ENCODE peak calls at places on chromosomes 13 and 19, in four cellular contexts. Q is body of pancreas, L is adipocyte, I is cardiac muscle cell. O is an unnamed sample.

GRCh38 chr19:47305309-47305751 is 4.3 kb upstream of the C5AR1 start:
- DNase-seq in I (peak; percentile 89), L (peak; percentile 99), Q (peak; percentile 88), O (no peak)

GRCh38 chr13:112983428-112984196 is 14.6 kb downstream of the MCF2L start:
- DNase-seq in L (no peak), I (no peak), Q (no peak), O (no peak)

GRCh38 chr13:73299787-73300186 is 241.0 kb downstream of the KLF5 start:
- DNase-seq in L (peak; percentile 13), Q (no peak), I (peak; percentile 15), O (no peak)

GRCh38 chr13:52852444-52852843 is 4.0 kb upstream of the PCDH8 start:
- DNase-seq in L (no peak), I (no peak), Q (no peak), O (no peak)

GRCh38 chr19:18029617-18030338 is 21.8 kb downstream of the ARRDC2 start:
- DNase-seq in L (no peak), Q (peak; percentile 42), I (no peak), O (no peak)

GRCh38 chr13:39970177-39970846 is 314.9 kb downstream of the COG6 start:
- DNase-seq in I (no peak), L (no peak), Q (no peak), O (no peak)

GRCh38 chr19:53538378-53539109 is 599 bp downstream of the ZNF331 start:
- DNase-seq in L (no peak), Q (peak; percentile 24), I (no peak), O (no peak)

GRCh38 chr19:34432797-34433196 is 4.6 kb downstream of the UBA2 start:
- DNase-seq in L (no peak), Q (no peak), I (peak; percentile 3), O (no peak)

GRCh38 chr19:5903502-5904301 is at the start of gene NDUFA11:
- DNase-seq in I (peak; percentile 98), L (peak; percentile 98), Q (peak; percentile 99), O (peak; percentile 70)

GRCh38 chr13:93496985-93497673 is 270.5 kb downstream of the GPC6 start:
- DNase-seq in I (no peak), L (peak; percentile 25), Q (no peak), O (no peak)

GRCh38 chr13:29905845-29906244 is 55.4 kb upstream of the UBL3 start:
- DNase-seq in Q (no peak), I (peak; percentile 70), L (peak; percentile 81), O (no peak)

GRCh38 chr13:111006508-111007031 is 91.7 kb upstream of the ANKRD10 start:
- DNase-seq in Q (peak; percentile 72), I (peak; percentile 94), L (peak; percentile 68), O (no peak)

GRCh38 chr19:13146763-13147563 is 3.2 kb downstream of the STX10 start:
- DNase-seq in I (peak; percentile 61), L (no peak), Q (no peak), O (no peak)

GRCh38 chr19:7737215-7737614 is 5.3 kb upstream of the CLEC4G start:
- DNase-seq in L (no peak), Q (no peak), I (no peak), O (no peak)

GRCh38 chr13:29471551-29471950 is 123.9 kb downstream of the SLC7A1 start:
- DNase-seq in I (no peak), L (no peak), Q (no peak), O (no peak)

GRCh38 chr13:30905932-30906383 is at the start of gene MEDAG:
- DNase-seq in Q (peak; percentile 29), L (peak; percentile 50), I (peak; percentile 89), O (no peak)

GRCh38 chr13:27678306-27679040 is 56.8 kb downstream of the POLR1D start:
- DNase-seq in L (no peak), Q (no peak), I (no peak), O (no peak)

GRCh38 chr19:38264486-38265212 is at the start of gene SPINT2:
- DNase-seq in I (no peak), Q (no peak), L (no peak), O (no peak)

GRCh38 chr13:46698910-46699460 is 98.0 kb downstream of the ESD start:
- DNase-seq in Q (no peak), L (no peak), I (peak; percentile 62), O (no peak)

GRCh38 chr13:91025442-91025841 is 322.0 kb upstream of the MIR17HG start:
- DNase-seq in L (no peak), Q (no peak), I (no peak), O (no peak)

GRCh38 chr19:1063030-1063908 is 3.7 kb upstream of the ARHGAP45 start:
- DNase-seq in Q (no peak), L (no peak), I (no peak), O (no peak)

GRCh38 chr19:1066251-1066747 is 668 bp upstream of the ARHGAP45 start:
- DNase-seq in L (no peak), I (no peak), Q (no peak), O (no peak)

GRCh38 chr19:1063909-1064660 is 2.9 kb upstream of the ARHGAP45 start:
- DNase-seq in Q (no peak), L (no peak), I (no peak), O (no peak)

GRCh38 chr19:1065606-1066109 is 1.3 kb upstream of the ARHGAP45 start:
- DNase-seq in L (no peak), Q (no peak), I (no peak), O (peak; percentile 16)

GRCh38 chr19:1064661-1065605 is 2.0 kb upstream of the ARHGAP45 start:
- DNase-seq in Q (peak; percentile 66), I (peak; percentile 72), L (peak; percentile 81), O (no peak)
- H3K4me3 ChIP-seq in Q (no peak overlapping the region), I (no peak overlapping the region), L (no peak overlapping the region), O (no peak overlapping the region)

DNA sequence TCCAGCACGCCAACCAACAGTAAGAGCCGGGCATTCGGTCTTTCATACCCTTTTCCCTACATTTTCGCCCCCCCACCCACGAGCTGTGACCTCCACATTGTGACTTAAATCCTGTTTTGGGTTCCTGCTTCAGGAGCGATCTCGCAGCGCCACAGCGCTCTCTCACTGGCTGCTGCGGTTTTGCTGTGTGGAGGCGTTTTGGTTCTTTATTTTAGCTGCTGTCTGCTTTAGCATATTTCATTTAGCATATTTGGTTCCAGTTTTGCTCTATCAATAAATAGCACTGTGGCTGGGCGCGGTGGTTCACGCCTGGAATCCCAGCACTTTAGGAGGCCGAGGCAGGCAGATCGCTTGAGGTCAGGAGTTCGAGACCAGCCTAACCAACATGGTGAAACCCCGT is 19.6 kb upstream of the SLC39A3 start:
- DNase-seq in L (no peak), I (no peak), Q (no peak), O (no peak)
- H3K36me3 ChIP-seq in L (peaks cover 78% of the 10 kb centered on the region), I (peaks cover 22% of the 10 kb centered on the region), Q (peaks cover 13% of the 10 kb centered on the region), O (peaks cover 2% of the 10 kb centered on the region)

GRCh38 chr19:44757735-44758505 is 9.4 kb downstream of the BCL3 start:
- DNase-seq in I (peak; percentile 77), Q (peak; percentile 56), L (no peak), O (no peak)

GRCh38 chr19:44759083-44759804 is 10.7 kb downstream of the BCL3 start:
- DNase-seq in Q (no peak), I (no peak), L (no peak), O (no peak)

GRCh38 chr19:44757057-44757734 is 8.7 kb downstream of the BCL3 start:
- DNase-seq in Q (peak; percentile 58), I (peak; percentile 91), L (no peak), O (no peak)

GRCh38 chr19:44756089-44756562 is 7.6 kb downstream of the BCL3 start:
- DNase-seq in Q (no peak), L (no peak), I (no peak), O (no peak)

DNA sequence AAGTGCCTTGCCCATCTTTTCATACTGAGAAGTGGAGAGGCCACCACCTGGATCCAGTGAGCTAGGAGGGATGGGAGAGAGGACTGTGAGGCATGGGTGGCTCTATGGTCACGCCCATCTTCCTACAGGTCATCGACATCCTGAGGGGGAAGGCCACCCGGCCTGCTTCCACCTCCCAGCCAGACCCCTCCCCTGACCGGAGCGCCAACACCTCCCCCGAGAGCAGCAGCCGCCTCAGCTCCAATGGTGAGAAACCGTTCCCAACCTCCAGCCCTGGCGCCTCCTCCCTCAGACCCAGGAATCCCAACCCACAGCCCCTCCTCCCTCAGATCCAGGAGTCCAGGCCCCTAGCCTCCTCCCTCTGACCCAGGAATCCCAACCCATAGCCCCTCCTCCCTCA is 10.1 kb downstream of the BCL3 start:
- DNase-seq in L (no peak), Q (no peak), I (peak; percentile 58), O (no peak)
- H3K4me3 ChIP-seq in L (peak overlapping the region; percentile 76), Q (no peak overlapping the region), I (peak overlapping the region; percentile 23), O (no peak overlapping the region)

DNA sequence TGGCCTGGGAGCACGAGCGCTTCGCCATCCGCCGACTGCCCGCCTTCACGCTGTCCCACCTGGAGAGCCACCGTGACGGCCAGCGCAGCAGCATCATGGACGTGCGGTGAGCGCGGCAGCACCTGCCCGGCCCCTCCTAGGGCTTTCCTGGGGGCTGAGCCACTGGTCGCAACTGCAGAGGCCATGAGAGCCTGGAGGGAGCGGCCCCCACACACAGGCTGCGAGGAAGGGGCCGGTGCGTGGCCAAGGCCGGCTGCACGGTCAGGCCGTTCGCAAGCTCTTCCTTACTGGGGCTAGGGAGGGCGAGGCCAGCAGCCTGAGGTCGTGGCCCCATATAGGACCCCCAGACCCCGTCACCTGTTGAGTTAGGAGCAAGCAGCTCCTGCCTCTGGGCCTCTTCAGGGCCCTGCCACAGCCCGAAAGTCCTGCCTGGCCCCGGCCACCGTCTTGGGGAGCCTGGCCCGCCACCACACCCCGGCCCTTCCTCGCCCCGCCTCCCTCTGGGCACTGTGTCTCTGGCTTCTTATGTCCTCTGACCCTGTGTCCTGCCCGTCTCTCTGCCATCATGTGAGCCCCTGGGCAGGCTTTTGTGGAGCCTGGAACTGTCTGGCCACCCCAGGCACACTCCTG is 19.0 kb downstream of the NCLN start:
- DNase-seq in I (no peak), Q (no peak), L (no peak), O (no peak)
- H3K36me3 ChIP-seq in I (peaks cover 4% of the 10 kb centered on the region), Q (peaks cover 9% of the 10 kb centered on the region), L (peaks cover 48% of the 10 kb centered on the region), O (no peaks in the 10 kb centered on the region)

GRCh38 chr19:30549151-30549550 is 177.0 kb downstream of the ZNF536 start:
- DNase-seq in Q (no peak), I (no peak), L (no peak), O (no peak)

GRCh38 chr19:30555788-30556110 is 183.6 kb downstream of the ZNF536 start:
- DNase-seq in L (no peak), Q (no peak), I (no peak), O (no peak)

GRCh38 chr19:30555075-30555787 is 183.0 kb downstream of the ZNF536 start:
- DNase-seq in L (no peak), Q (no peak), I (no peak), O (no peak)

GRCh38 chr19:30551271-30551670 is 179.1 kb downstream of the ZNF536 start:
- DNase-seq in L (no peak), I (no peak), Q (no peak), O (no peak)

DNA sequence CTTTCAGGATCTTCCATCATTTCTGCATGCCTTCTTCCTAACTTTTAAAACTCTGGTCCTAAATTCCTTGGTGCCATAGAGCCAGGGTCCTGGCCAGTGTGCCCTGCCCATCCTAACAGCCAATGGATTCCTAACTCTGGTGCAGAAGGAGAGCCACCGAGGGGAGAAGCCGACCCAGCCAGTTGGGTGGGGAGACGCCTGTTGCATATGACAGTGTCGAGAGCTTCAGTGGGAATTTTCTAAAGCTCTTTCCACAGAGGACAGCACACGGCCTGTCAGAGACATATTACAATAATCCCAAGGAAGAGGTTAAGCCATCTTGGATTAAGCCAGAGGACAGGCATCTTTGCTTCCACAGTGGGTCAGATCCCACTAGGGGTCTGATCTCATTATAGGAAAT is 180.4 kb downstream of the ZNF536 start:
- DNase-seq in Q (no peak), L (no peak), I (no peak), O (no peak)
- H3K4me3 ChIP-seq in Q (no peak overlapping the region), L (no peak overlapping the region), I (no peak overlapping the region), O (no peak overlapping the region)

O was measured in kidney epithelial cell.